ENCODE peak calls at places on chromosomes 12 and 14, in four cellular contexts. J is IMR-90, T is H1, Y is ascending aorta. Z is an unnamed sample.

GRCh38 chr14:94225460-94225989 is 51.4 kb downstream of the PPP4R4 start:
- DNase-seq in Y (no peak), J (no peak), T (no peak), Z (no peak)

GRCh38 chr12:130226771-130227170 is 64.5 kb downstream of the FZD10 start:
- DNase-seq in J (no peak), T (no peak), Y (no peak), Z (no peak)

GRCh38 chr12:26116829-26117228 is 8.0 kb downstream of the BHLHE41 start:
- DNase-seq in T (no peak), J (no peak), Y (no peak), Z (peak; percentile 50)

GRCh38 chr14:21264025-21264801 is 5.0 kb downstream of the HNRNPC start:
- DNase-seq in T (no peak), J (peak; percentile 91), Y (no peak), Z (peak; percentile 80)

GRCh38 chr12:32273712-32274111 is 125.6 kb upstream of the FGD4 start:
- DNase-seq in T (no peak), Y (no peak), J (no peak), Z (no peak)

GRCh38 chr12:123141615-123142517 is 9.0 kb downstream of the PITPNM2 start:
- DNase-seq in T (no peak), Y (no peak), J (peak; percentile 84), Z (peak; percentile 44)

GRCh38 chr12:68317047-68317667 is 15.0 kb downstream of the MDM1 start:
- DNase-seq in Y (no peak), T (no peak), J (peak; percentile 68), Z (no peak)

GRCh38 chr14:92800525-92800924 is 6.4 kb downstream of the GOLGA5 start:
- DNase-seq in T (no peak), J (no peak), Y (no peak), Z (no peak)

GRCh38 chr12:1912580-1913376 is 5.7 kb downstream of the CACNA2D4 start:
- DNase-seq in J (no peak), T (no peak), Y (no peak), Z (no peak)

GRCh38 chr12:93245543-93245942 is 132.2 kb upstream of the NUDT4 start:
- DNase-seq in J (no peak), T (no peak), Y (no peak), Z (no peak)

GRCh38 chr12:11795910-11796459 is 146.5 kb downstream of the ETV6 start:
- DNase-seq in T (no peak), J (peak; percentile 91), Y (no peak), Z (peak; percentile 93)

GRCh38 chr14:101009531-101009930 is 106.0 kb upstream of the RTL1 start:
- DNase-seq in J (no peak), T (no peak), Y (no peak), Z (no peak)

GRCh38 chr12:70246580-70246979 is 3.3 kb downstream of the CNOT2 start:
- DNase-seq in T (no peak), Y (no peak), J (peak; percentile 59), Z (peak; percentile 12)

GRCh38 chr14:69547701-69548348 is 26.8 kb downstream of the CCDC177 start:
- DNase-seq in Y (no peak), J (no peak), T (no peak), Z (no peak)

GRCh38 chr12:50387487-50387886 is 8.9 kb downstream of the FAM186A start:
- DNase-seq in J (no peak), Y (no peak), T (no peak), Z (no peak)

GRCh38 chr12:132367401-132367851 is 38.0 kb upstream of the GALNT9 start:
- DNase-seq in J (no peak), T (no peak), Y (no peak), Z (no peak)

GRCh38 chr12:49813131-49813530 is 15.1 kb downstream of the NCKAP5L start:
- DNase-seq in J (no peak), T (no peak), Y (no peak), Z (no peak)

GRCh38 chr14:36518586-36519430 is 1.2 kb downstream of the NKX2-1 start:
- DNase-seq in J (no peak), Y (no peak), T (no peak), Z (no peak)

GRCh38 chr12:85720308-85721033 is 115.7 kb downstream of the RASSF9 start:
- DNase-seq in J (no peak), T (no peak), Y (no peak), Z (no peak)

GRCh38 chr12:41254546-41254945 is 66.4 kb downstream of the PDZRN4 start:
- DNase-seq in T (no peak), J (no peak), Y (no peak), Z (peak; percentile 22)

GRCh38 chr14:68109132-68109531 is 289.6 kb downstream of the RAD51B start:
- DNase-seq in J (peak; percentile 49), T (no peak), Y (no peak), Z (no peak)

GRCh38 chr12:53051058-53051880 is 1.4 kb downstream of the TNS2 start:
- DNase-seq in Y (no peak), J (peak; percentile 70), T (no peak), Z (no peak)

GRCh38 chr14:25032092-25032784 is 17.7 kb downstream of the STXBP6 start:
- DNase-seq in Y (no peak), T (no peak), J (no peak), Z (no peak)

GRCh38 chr12:26798013-26798412 is 35.0 kb downstream of the ITPR2 start:
- DNase-seq in T (no peak), J (peak; percentile 92), Y (no peak), Z (peak; percentile 63)

GRCh38 chr12:111887916-111888745 is 46.1 kb downstream of the MAPKAPK5 start:
- DNase-seq in T (no peak), J (no peak), Y (no peak), Z (no peak)

GRCh38 chr12:113273053-113273725 is 51.9 kb downstream of the TPCN1 start:
- DNase-seq in J (peak; percentile 36), Y (no peak), T (no peak), Z (no peak)

GRCh38 chr12:130501821-130502220 is 164.1 kb downstream of the PIWIL1 start:
- DNase-seq in T (no peak), Y (no peak), J (no peak), Z (no peak)

GRCh38 chr12:63419119-63419518 is 249.2 kb downstream of the DPY19L2 start:
- DNase-seq in T (no peak), J (no peak), Y (no peak), Z (peak; percentile 85)

GRCh38 chr14:57478050-57478449 is 15.6 kb downstream of the CCDC198 start:
- DNase-seq in J (no peak), Y (no peak), T (no peak), Z (no peak)

GRCh38 chr12:78470354-78471195 is 394.0 kb upstream of the SYT1 start:
- DNase-seq in T (no peak), J (peak; percentile 60), Y (no peak), Z (peak; percentile 32)

GRCh38 chr12:45991289-45992249 is 1.2 kb upstream of the SCAF11 start:
- DNase-seq in Y (peak; percentile 25), T (no peak), J (peak; percentile 43), Z (peak; percentile 61)

DNA sequence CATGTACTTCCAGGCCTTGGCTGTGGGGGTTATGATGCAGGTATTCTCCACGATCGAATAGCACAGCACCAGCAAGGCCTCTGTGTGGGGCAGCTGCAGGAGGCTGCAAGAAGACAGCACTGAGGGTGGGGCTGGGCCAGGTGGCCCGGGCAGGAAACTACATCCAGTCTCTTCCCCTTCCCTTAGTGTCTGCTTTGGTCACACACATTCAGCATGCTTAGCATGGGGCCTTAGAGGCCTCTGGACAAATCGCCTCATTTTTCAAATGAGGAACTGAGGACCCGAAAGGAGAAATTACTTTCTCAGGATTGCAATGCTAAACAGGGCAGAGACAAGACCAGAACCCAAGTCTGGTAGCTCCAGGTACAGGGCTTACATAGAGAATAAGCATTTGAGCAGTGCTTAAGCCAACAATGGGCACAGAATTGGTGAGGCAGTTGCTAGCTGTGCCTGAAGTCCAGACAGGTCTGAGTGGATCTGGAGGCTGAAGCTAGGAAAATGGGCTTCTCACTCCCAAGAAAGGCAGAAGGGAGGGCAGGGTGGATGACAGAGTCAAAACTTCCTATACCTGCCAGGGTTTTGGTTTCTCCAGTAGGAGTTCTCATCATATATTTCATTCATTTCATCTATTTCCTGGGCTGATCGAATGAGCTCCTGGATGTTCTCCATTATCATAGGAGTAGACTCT is 3.5 kb downstream of the ACRBP start:
- DNase-seq in J (no peak), T (no peak), Y (no peak), Z (no peak)
- H3K9me3 ChIP-seq in J (peaks cover 19% of the 10 kb centered on the region), T (no peaks in the 10 kb centered on the region), Y (no peaks in the 10 kb centered on the region), Z (peaks cover 24% of the 10 kb centered on the region)

DNA sequence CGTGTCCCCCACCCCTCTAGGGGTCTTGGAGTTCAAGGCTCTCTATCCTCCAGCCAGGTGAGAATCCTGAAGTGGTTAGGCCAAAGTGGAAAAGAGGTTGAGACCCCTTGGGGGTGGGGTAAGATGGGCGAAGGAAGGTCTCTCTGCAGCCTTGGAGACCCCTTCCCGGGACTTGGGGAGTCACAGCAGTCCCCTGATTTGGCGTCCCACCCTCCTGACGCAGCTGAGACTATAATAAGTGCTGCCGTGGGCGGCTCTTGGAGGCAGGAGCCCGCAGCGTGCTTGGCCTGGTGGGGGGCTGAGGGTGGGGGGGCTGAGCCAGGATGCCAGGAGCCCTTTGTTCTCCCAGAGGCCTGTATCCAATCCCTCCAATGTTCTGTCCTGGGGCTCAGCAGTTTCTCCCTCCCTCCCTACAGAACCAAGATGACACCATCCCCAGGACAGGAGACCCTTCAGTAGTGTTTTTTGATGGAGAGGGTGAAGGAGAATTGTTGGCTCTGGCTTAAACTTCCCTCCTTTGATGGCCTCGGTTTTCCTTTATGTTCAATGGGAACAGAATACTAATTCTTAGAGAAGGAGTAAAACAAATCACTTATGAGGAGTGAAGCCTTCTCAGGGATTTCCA is 1.5 kb upstream of the AGAP2 start:
- DNase-seq in J (no peak), T (no peak), Y (no peak), Z (no peak)
- H3K4me1 ChIP-seq in J (peaks cover 3% of the 10 kb centered on the region), T (peaks cover 10% of the 10 kb centered on the region), Y (peaks cover 26% of the 10 kb centered on the region), Z (peaks cover 28% of the 10 kb centered on the region)

GRCh38 chr12:128970110-128970509 is 116.8 kb downstream of the GLT1D1 start:
- DNase-seq in Y (no peak), T (no peak), J (no peak), Z (no peak)

GRCh38 chr12:128971802-128972201 is 118.5 kb downstream of the GLT1D1 start:
- DNase-seq in J (no peak), Y (no peak), T (no peak), Z (no peak)

GRCh38 chr12:128968668-128969067 is 115.4 kb downstream of the GLT1D1 start:
- DNase-seq in T (no peak), J (no peak), Y (no peak), Z (no peak)

GRCh38 chr12:128969480-128970055 is 116.3 kb downstream of the GLT1D1 start:
- DNase-seq in J (no peak), T (peak; percentile 50), Y (no peak), Z (no peak)

DNA sequence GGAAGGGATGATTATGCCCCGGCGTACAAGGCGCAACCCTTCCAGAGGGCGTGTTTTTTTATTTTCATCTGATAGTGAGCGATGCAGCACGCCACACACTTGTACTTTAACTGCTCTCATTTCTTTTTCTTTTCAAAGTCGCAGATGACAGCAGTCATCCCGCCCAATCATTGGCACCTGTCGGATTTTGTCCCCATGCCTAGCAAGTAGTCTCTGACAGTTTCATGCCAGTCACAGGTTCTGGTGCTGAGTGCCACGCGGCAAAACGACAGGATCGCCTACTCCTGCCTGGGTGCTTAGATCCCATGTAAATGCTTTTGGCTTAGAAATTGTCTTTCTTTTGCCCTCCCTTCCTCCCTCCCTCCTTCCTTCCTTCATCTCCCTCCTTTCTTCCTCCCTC is 117.7 kb downstream of the GLT1D1 start:
- DNase-seq in J (no peak), T (no peak), Y (no peak), Z (no peak)
- H3K9me3 ChIP-seq in J (peaks cover 44% of the 10 kb centered on the region), T (no peaks in the 10 kb centered on the region), Y (no peaks in the 10 kb centered on the region), Z (peaks cover 39% of the 10 kb centered on the region)

DNA sequence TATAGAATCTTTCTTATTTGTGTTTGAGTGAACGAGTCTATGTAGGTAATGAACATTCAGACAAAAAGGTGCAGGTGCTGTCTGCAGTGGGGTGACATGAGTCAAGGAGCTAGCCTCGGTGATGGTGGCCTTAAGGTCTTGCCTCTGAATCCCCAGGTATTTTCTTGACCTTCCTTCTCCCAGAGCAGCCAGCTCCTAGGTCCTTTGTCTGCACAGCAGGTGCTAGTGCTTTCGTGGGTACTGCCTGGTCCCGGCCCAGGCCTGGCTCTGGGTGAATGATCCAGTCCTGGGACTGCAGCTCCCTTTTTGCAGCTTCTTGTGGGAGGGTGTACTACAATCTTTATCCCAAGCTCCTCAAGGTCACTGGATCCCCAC is 6.4 kb downstream of the VASH1 start:
- DNase-seq in J (no peak), Y (no peak), T (no peak), Z (no peak)
- H3K4me1 ChIP-seq in J (peaks cover 9% of the 10 kb centered on the region), Y (peaks cover 39% of the 10 kb centered on the region), T (peaks cover 22% of the 10 kb centered on the region), Z (no peaks in the 10 kb centered on the region)

Z was measured in mammary epithelial cell.